ENCODE peak calls at places on chromosomes 5 and 9, in six cellular contexts. I is posterior cingulate gyrus; L is activated CD4-positive, CD25-positive, alpha-beta regulatory T cell; P is activated T-cell treated with anti-CD3 and anti-CD28 coated beads, Interleukin-2, amount 50 U/mL, for 72 hours; H is sigmoid colon; A is H54. R is an unnamed sample.

GRCh38 chr5:38595149-38595725 is 38.8 kb upstream of the LIFR start:
- DNase-seq in I (no peak), L (no peak), P (no peak), H (no peak), A (peak; percentile 42), R (no peak)

GRCh38 chr5:9617191-9617590 is 13.0 kb downstream of the TAS2R1 start:
- DNase-seq in I (no peak), L (no peak), P (no peak), H (no peak), A (no peak), R (no peak)

GRCh38 chr9:124852829-124853531 is at the start of gene WDR38:
- DNase-seq in I (peak; percentile 64), L (peak; percentile 54), P (peak; percentile 85), H (peak; percentile 85), A (peak; percentile 99), R (peak; percentile 65)

GRCh38 chr9:85742630-85742928 is 825 bp upstream of the AGTPBP1 start:
- DNase-seq in I (no peak), L (no peak), P (no peak), H (no peak), A (no peak), R (no peak)

GRCh38 chr5:180287868-180288267 is 4.0 kb downstream of the MAPK9 start:
- DNase-seq in I (no peak), L (no peak), P (no peak), H (no peak), A (no peak), R (no peak)

GRCh38 chr9:14563902-14564578 is 129.2 kb downstream of the ZDHHC21 start:
- DNase-seq in I (no peak), L (no peak), P (no peak), H (no peak), A (no peak), R (no peak)

GRCh38 chr5:32299059-32299677 is 13.6 kb downstream of the MTMR12 start:
- DNase-seq in I (no peak), L (no peak), P (no peak), H (no peak), A (no peak), R (no peak)

GRCh38 chr5:109316631-109317030 is 93.1 kb downstream of the PJA2 start:
- DNase-seq in I (no peak), L (no peak), P (no peak), H (no peak), A (peak; percentile 49), R (no peak)

GRCh38 chr5:10576121-10576789 is 12.4 kb downstream of the ANKRD33B start:
- DNase-seq in I (no peak), L (no peak), P (no peak), H (no peak), A (no peak), R (no peak)

GRCh38 chr5:140977003-140977402 is 10.7 kb downstream of the PCDHAC2 start:
- DNase-seq in I (no peak), L (no peak), P (no peak), H (no peak), A (no peak), R (no peak)

GRCh38 chr9:72165821-72166547 is 16.7 kb downstream of the GDA start:
- DNase-seq in I (no peak), L (no peak), P (no peak), H (no peak), A (no peak), R (no peak)

GRCh38 chr5:173327948-173328895 is at the start of gene STC2:
- DNase-seq in I (no peak), L (no peak), P (peak; percentile 84), H (peak; percentile 83), A (peak; percentile 68), R (peak; percentile 84)

GRCh38 chr5:59002162-59002825 is 419.4 kb downstream of the RAB3C start:
- DNase-seq in I (no peak), L (no peak), P (no peak), H (no peak), A (no peak), R (no peak)

GRCh38 chr5:160423025-160423554 is 1.4 kb downstream of the PTTG1 start:
- DNase-seq in I (no peak), L (no peak), P (no peak), H (no peak), A (no peak), R (no peak)

GRCh38 chr5:2656186-2656585 is 95.3 kb downstream of the IRX2 start:
- DNase-seq in I (no peak), L (no peak), P (no peak), H (no peak), A (no peak), R (no peak)

GRCh38 chr5:141713616-141714309 is 31.7 kb upstream of the ARAP3 start:
- DNase-seq in I (no peak), L (no peak), P (no peak), H (no peak), A (no peak), R (no peak)

GRCh38 chr9:136848393-136849037 is 694 bp upstream of the PHPT1 start:
- DNase-seq in I (no peak), L (no peak), P (peak; percentile 65), H (no peak), A (peak; percentile 90), R (no peak)

GRCh38 chr9:120043448-120043847 is 536.5 kb downstream of the CDK5RAP2 start:
- DNase-seq in I (no peak), L (no peak), P (no peak), H (no peak), A (no peak), R (no peak)

GRCh38 chr9:114364123-114364522 is 23.7 kb downstream of the AKNA start:
- DNase-seq in I (no peak), L (no peak), P (no peak), H (no peak), A (peak; percentile 45), R (no peak)

GRCh38 chr5:149546974-149547373 is 4.3 kb downstream of the CSNK1A1 start:
- DNase-seq in I (no peak), L (no peak), P (no peak), H (no peak), A (no peak), R (no peak)

GRCh38 chr5:149583394-149583793 is 2.1 kb downstream of the ARHGEF37 start:
- DNase-seq in I (no peak), L (no peak), P (no peak), H (no peak), A (no peak), R (no peak)

R was measured in mesothelial cell of epicardium.